ENCODE peak calls at places on chromosome 12, in four cellular contexts. G is heart left ventricle, J is ovary, M is stomach. N is an unnamed sample.

GRCh38 chr12:121799175-121799841 is 4.5 kb upstream of the SETD1B start:
- DNase-seq in J (no peak), G (peak), M (peak), N (peak)

GRCh38 chr12:128813392-128813791 is 10.4 kb downstream of the SLC15A4 start:
- DNase-seq in G (no peak), M (peak), J (no peak), N (no peak)

GRCh38 chr12:16198884-16199283 is 78.6 kb downstream of the SLC15A5 start:
- DNase-seq in J (no peak), M (no peak), G (no peak), N (no peak)

GRCh38 chr12:66848967-66849366 is 170.1 kb upstream of the GRIP1 start:
- DNase-seq in G (no peak), J (no peak), M (no peak), N (no peak)

GRCh38 chr12:24473097-24473496 is 475.8 kb downstream of the BCAT1 start:
- DNase-seq in M (no peak), J (no peak), G (no peak), N (no peak)

GRCh38 chr12:112938751-112939150 is 477 bp downstream of the OAS3 start:
- DNase-seq in G (no peak), J (no peak), M (no peak), N (no peak)

GRCh38 chr12:80033457-80033856 is 65.9 kb upstream of the OTOGL start:
- DNase-seq in M (no peak), G (no peak), J (no peak), N (no peak)

GRCh38 chr12:92143280-92143679 is 2.4 kb downstream of the BTG1 start:
- DNase-seq in M (no peak), G (no peak), J (no peak), N (no peak)

GRCh38 chr12:8692573-8692972 is 5.2 kb upstream of the RIMKLB start:
- DNase-seq in J (peak), G (peak), M (no peak), N (peak)

GRCh38 chr12:117645473-117645872 is 284.0 kb upstream of the NOS1 start:
- DNase-seq in G (no peak), M (no peak), J (no peak), N (no peak)

GRCh38 chr12:31687101-31687527 is 27.6 kb downstream of the ETFBKMT start:
- DNase-seq in J (no peak), M (no peak), G (no peak), N (no peak)

GRCh38 chr12:124026755-124027745 is 54.0 kb downstream of the ZNF664 start:
- DNase-seq in M (no peak), G (peak), J (no peak), N (no peak)

GRCh38 chr12:7439579-7440505 is 4.1 kb downstream of the CD163L1 start:
- DNase-seq in M (no peak), G (peak), J (no peak), N (no peak)
- H3K4me3 ChIP-seq in M (peak), G (no peak), J (no peak), N (no peak)

DNA sequence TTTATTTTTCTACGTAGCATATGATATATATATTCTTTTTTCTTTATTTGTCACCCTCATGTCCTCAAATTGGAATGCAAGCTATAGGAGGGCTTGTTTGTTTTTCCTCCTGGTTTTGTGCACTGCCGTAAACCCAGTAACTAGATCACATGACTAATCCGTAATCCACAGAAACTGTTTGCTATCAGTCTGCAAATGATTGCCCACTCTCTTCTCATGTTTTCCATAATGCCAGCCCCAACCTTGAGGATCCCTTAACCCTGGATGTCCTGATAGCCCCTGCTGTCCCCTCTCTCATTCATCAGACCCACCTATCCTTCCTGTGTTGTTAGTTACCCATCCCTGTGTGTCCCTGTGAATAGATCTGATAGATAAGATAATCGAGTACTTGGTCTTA is 94.0 kb downstream of the TSPAN9 start:
- DNase-seq in J (no peak), G (no peak), M (no peak), N (no peak)
- TF ChIP-seq POLR2A in J (no peak), G (no peak), M (no peak), N (no peak)

GRCh38 chr12:6212086-6212485 is 11.9 kb downstream of the CD9 start:
- DNase-seq in G (no peak), J (no peak), M (no peak), N (no peak)
- H3K27ac ChIP-seq in G (no peak), J (no peak), M (peak), N (peak)

DNA sequence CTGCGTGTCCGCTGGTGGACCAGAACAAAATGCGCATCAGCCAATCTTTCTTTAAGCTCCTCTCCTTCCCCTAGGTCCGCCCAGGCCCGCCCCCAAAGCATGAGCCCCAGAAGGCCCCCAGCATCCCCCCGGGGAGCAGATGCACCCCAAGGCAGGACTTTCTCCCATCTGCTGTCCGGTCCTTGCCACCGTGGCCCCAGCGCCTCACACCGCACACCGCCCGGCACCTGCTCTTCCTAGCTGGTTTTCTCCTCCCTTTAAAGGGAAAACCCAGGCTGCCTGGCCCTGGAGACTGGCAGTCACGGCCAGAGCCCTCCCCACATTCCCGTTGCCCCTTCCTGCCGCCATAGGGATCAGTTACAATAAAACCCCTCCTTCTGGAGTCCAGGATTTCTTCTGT is 30.2 kb downstream of the RIMBP2 start:
- DNase-seq in M (no peak), G (no peak), J (no peak), N (no peak)
- H3K4me3 ChIP-seq in M (no peak), G (no peak), J (no peak), N (no peak)

GRCh38 chr12:93467351-93468007 is at the start of gene MRPL42:
- DNase-seq in G (peak), J (peak), M (peak), N (peak)
- TF ChIP-seq POLR2A in G (no peak), J (peak), M (no peak), N (peak)

DNA sequence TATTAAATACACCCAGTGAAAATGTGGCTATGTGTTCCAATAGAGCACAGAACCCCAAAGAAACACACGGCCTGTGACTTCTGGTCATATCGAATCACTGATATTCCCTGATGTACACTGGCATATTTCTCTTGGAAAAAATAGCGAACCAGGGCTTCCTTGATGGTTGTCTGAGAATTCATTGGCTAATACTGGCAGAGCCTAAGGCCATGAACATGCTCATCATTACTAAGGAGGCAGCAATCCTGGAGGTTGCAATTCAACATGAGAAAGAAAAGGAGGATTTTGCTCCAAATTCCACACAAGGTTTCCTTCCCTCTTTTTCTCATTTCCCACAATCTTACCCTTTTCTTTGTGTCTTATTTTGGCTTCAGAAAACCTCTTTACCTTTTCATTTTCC is 212.9 kb upstream of the HMGA2 start:
- DNase-seq in M (no peak), J (no peak), G (no peak), N (no peak)
- H3K27ac ChIP-seq in M (no peak), J (no peak), G (no peak), N (no peak)

DNA sequence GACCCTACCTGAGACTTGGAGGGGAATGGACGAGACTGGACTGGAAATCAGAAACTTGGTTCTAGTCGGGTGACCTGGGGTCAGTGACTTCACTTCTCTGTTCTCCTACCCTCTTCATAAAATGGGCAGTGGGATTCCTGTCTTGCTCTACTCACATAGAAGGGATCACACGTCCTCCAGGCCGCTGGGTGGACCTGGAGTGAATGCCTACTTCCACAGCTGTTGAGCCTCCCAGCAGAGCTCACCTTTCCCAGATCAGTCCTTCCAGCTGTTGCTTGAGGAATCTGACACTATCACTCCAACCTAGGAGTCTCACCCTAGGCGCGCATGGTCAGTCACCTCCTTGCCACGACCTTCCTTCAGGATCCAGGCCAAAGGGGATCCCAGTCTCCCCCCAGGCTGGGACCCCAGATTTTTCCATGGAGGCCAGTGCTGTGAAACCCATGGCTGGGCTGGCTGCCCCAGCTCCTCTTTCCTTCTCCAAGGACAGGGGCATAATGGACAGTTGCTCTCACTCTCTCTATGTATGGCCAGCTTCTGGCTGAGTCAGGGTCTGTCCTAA is 641 bp downstream of the ACVRL1 start:
- DNase-seq in M (no peak), G (no peak), J (no peak), N (no peak)
- H3K4me3 ChIP-seq in M (peak), G (peak), J (peak), N (peak)

DNA sequence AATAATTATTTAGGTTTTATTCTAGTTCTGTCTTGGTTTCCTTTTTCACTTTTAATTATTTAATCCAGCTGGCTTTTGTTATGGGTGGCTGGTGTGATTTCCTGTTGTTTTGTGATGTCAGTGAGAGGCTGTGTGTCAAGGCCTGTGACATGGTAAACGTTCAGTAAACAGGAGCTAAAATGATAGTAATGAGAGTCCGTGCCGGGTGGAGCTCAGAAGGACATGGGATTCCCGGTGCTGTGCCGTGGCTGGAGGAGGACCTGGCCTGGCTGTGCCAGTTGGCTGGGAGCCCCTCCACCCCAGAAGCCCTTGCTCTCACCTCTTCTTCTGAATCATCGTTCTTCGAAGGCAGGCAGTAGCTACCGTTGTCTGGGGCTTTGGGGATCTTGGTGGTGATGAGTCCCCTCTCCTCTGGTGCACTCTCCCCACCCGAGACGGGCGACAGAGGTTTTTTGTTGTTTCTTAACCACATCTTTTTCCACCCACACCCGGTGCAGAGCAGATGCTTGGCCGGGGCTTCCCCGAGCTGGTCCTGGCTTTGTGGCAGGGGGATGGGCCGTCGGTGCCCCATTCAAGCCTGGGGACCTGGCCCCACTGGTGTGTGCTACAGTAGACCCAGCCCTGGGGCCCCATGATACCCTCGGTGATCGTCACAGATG is 29.1 kb downstream of the SH2B3 start:
- DNase-seq in J (peak), G (peak), M (no peak), N (peak)
- TF ChIP-seq POLR2A in J (no peak), G (no peak), M (no peak), N (peak)

GRCh38 chr12:52874573-52875435 is 26.0 kb upstream of the KRT78 start:
- DNase-seq in J (no peak), G (no peak), M (no peak), N (no peak)

GRCh38 chr12:52872644-52873384 is 24.0 kb upstream of the KRT78 start:
- DNase-seq in J (no peak), M (no peak), G (no peak), N (no peak)

GRCh38 chr12:52871291-52871961 is 22.6 kb upstream of the KRT78 start:
- DNase-seq in J (no peak), M (peak), G (no peak), N (no peak)

GRCh38 chr12:52873832-52874572 is 25.2 kb upstream of the KRT78 start:
- DNase-seq in J (peak), G (peak), M (peak), N (peak)

GRCh38 chr12:52873513-52873831 is 24.7 kb upstream of the KRT78 start:
- DNase-seq in M (no peak), J (no peak), G (no peak), N (no peak)
- H3K27ac ChIP-seq in M (peak), J (peak), G (peak), N (peak)

GRCh38 chr12:52232916-52233461 is at the start of gene KRT7:
- DNase-seq in M (no peak), G (no peak), J (no peak), N (no peak)
- H3K4me3 ChIP-seq in M (peak), G (no peak), J (no peak), N (no peak)

N was measured in uterus.